ENCODE peak calls at places on chromosomes 1 and 21, in six cellular contexts. L is psoas muscle, O is astrocyte of the spinal cord, A is GM13976, J is right lobe of liver, R is endodermal cell. W is an unnamed sample.

GRCh38 chr1:36151845-36152203 is 2.5 kb upstream of the TRAPPC3 start:
- DNase-seq in L (no peak), O (no peak), A (no peak), J (no peak), R (no peak), W (no peak)

GRCh38 chr1:170666661-170667060 is 2.7 kb downstream of the PRRX1 start:
- DNase-seq in L (peak), O (peak), A (peak), J (no peak), R (peak), W (no peak)

GRCh38 chr1:201261771-201262547 is 21.3 kb upstream of the PKP1 start:
- DNase-seq in L (no peak), O (no peak), A (peak), J (no peak), R (peak), W (peak)

GRCh38 chr1:228770779-228771223 is 35.5 kb downstream of the RHOU start:
- DNase-seq in L (no peak), O (no peak), A (no peak), J (no peak), R (no peak), W (no peak)

GRCh38 chr21:32320059-32320458 is 21.4 kb downstream of the MRAP start:
- DNase-seq in L (no peak), O (no peak), A (no peak), J (no peak), R (no peak), W (no peak)

GRCh38 chr1:209248649-209249279 is 334.8 kb upstream of the CAMK1G start:
- DNase-seq in L (no peak), O (peak), A (peak), J (no peak), R (peak), W (peak)

GRCh38 chr21:28142692-28143091 is 850.0 kb downstream of the LTN1 start:
- DNase-seq in L (no peak), O (peak), A (no peak), J (no peak), R (no peak), W (no peak)

GRCh38 chr1:156356875-156357534 is 12.0 kb upstream of the RHBG start:
- DNase-seq in L (peak), O (no peak), A (peak), J (peak), R (peak), W (peak)

GRCh38 chr21:44425895-44426662 is 29.2 kb upstream of the LRRC3 start:
- DNase-seq in L (no peak), O (no peak), A (no peak), J (peak), R (peak), W (no peak)

GRCh38 chr1:51792864-51793263 is 85.7 kb downstream of the NRDC start:
- DNase-seq in L (no peak), O (peak), A (no peak), J (no peak), R (no peak), W (no peak)

GRCh38 chr21:45011911-45012660 is 62.3 kb upstream of the ADARB1 start:
- DNase-seq in L (peak), O (peak), A (no peak), J (peak), R (peak), W (no peak)

DNA sequence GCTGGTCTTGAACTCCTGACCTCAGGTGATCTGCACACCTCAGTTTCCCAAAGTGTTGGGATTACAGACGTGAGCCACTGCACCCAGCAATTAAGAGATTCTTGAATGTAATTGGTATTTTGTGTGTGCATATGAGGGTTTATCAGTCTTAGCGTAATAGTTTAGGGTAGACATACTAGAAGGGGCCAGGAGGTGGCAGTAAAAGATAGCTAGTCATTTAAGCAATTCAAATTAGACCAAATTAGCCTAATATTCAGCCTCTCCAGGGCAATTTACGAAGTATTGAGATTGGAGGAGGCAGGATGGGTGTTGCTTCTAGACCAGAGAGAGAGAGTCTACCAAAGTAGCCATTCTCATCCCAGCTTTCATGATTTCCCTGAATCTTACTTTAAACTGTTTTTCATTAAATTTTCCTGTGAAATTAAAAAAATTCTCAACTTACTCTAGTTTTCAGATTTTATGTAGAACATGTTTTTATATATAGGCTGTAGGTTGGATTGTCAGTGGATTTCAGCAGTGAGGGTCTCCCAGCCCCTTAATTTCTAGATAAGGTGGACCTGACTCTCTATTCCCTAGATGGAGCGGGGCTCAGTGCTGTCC is 119.7 kb downstream of the HHAT start:
- DNase-seq in L (no peak), O (peak), A (peak), J (no peak), R (peak), W (no peak)
- TF ChIP-seq CTCF in L (peak), O (peak), A (peak), J (peak), R (peak), W (peak)

DNA sequence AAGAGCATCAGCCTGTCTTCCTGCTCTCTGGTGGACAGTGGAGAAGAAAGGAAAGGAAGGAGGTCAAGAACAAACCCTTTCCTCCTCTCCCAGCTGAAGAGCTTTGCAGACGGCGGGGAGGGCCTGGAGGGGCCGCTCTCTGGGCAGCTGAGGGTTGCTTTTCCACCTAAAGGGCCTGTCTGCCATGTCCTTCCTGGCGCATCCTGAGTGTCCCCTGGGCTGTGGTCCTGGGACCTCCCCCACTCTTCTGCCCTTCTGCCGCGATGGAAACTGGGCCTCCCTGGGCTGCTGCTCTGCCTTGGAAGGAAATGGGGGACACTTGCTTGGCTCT is 107.0 kb downstream of the ETS2 start:
- DNase-seq in L (no peak), O (no peak), A (no peak), J (no peak), R (no peak), W (no peak)
- TF ChIP-seq CTCF in L (no peak), O (no peak), A (no peak), J (no peak), R (no peak), W (no peak)

GRCh38 chr1:196910208-196910607 is 22.4 kb downstream of the CFHR4 start:
- DNase-seq in L (no peak), O (no peak), A (no peak), J (no peak), R (no peak), W (no peak)
- TF ChIP-seq CTCF in L (no peak), O (no peak), A (no peak), J (peak), R (peak), W (no peak)

DNA sequence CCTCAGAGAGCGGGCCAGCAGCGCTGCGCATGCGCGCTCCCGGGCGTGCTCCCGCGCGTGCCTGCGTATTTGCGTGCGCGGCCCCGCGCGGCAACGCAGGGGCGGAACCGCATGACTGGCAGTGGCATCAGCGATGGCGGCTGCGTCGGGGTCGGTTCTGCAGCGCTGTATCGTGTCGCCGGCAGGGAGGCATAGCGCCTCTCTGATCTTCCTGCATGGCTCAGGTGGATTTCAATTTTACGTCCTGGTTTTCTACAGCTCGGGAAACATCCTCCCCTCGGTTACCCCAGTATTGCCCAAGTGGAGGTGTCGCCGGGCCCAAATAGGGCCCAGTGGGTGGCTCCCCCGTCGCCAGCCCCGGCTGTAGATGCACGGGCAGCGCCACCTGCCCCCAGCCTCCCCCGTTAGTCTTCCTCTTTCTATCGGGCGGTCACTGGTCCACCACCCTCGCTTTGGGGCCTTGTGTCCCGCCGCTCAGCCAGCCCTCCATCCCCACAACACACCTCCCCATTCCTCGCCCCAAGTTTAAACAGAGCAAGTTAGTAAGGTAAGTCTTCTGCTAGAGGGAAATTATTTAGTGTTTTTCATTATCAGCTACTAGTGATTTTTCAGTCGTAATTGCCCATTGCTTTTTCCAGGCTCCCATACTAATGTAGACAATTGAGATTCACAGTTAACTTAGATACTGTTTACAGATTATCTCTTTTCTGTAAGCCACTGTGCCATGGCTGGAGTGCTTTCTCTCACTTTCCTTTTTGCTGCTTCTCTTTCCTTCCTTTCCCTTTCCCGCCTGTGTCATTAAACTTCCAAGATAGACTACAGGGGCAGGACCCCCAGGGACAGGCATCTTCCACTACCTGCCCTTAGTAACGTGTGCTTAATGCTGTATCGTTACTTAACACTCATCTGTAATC is at the start of gene LYPLAL1:
- DNase-seq in L (peak), O (peak), A (peak), J (peak), R (peak), W (peak)
- TF ChIP-seq CTCF in L (no peak), O (peak), A (peak), J (no peak), R (peak), W (no peak)